ENCODE peak calls at places on chromosome 22, in four cellular contexts. O is stomach, C is prostate gland, X is tibial nerve. U is an unnamed sample.

GRCh38 chr22:30004689-30005088 is 75.6 kb upstream of the HORMAD2 start:
- DNase-seq in O (no peak), C (no peak), X (no peak), U (no peak)

GRCh38 chr22:19755145-19755710 is 5.3 kb upstream of the TBX1 start:
- DNase-seq in O (no peak), C (no peak), X (no peak), U (no peak)

GRCh38 chr22:47835726-47836125 is 1073.3 kb downstream of the TBC1D22A start:
- DNase-seq in O (no peak), C (no peak), X (no peak), U (no peak)

GRCh38 chr22:20133930-20134549 is 2.4 kb downstream of the ZDHHC8 start:
- DNase-seq in O (no peak), C (no peak), X (no peak), U (no peak)

GRCh38 chr22:28867191-28867590 is 16.2 kb upstream of the ZNRF3 start:
- DNase-seq in O (no peak), C (no peak), X (no peak), U (no peak)

GRCh38 chr22:26892401-26893033 is 235.1 kb downstream of the MIAT start:
- DNase-seq in O (peak; percentile 49), C (no peak), X (no peak), U (no peak)

GRCh38 chr22:30196141-30196866 is 50.3 kb downstream of the LIF start:
- DNase-seq in O (peak; percentile 66), C (peak; percentile 82), X (peak; percentile 80), U (peak; percentile 30)

GRCh38 chr22:50011447-50012200 is 941 bp downstream of the IL17REL start:
- DNase-seq in O (no peak), C (no peak), X (no peak), U (no peak)

GRCh38 chr22:41521166-41521565 is 23.1 kb downstream of the POLR3H start:
- DNase-seq in O (no peak), C (no peak), X (no peak), U (no peak)

GRCh38 chr22:32354360-32355351 is 3.0 kb upstream of the RFPL3 start:
- DNase-seq in O (no peak), C (no peak), X (no peak), U (no peak)

GRCh38 chr22:20206709-20207215 is 55.9 kb upstream of the CCDC188 start:
- DNase-seq in O (peak; percentile 58), C (no peak), X (no peak), U (no peak)

GRCh38 chr22:30079952-30080533 is at the start of gene HORMAD2:
- DNase-seq in O (no peak), C (no peak), X (no peak), U (no peak)

GRCh38 chr22:18955696-18956095 is 19.6 kb upstream of the PRODH start:
- DNase-seq in O (no peak), C (no peak), X (no peak), U (no peak)

GRCh38 chr22:27868738-27869282 is 50.2 kb downstream of the PITPNB start:
- DNase-seq in O (no peak), C (no peak), X (no peak), U (no peak)

GRCh38 chr22:41216984-41217383 is 11.9 kb downstream of the L3MBTL2 start:
- DNase-seq in O (no peak), C (no peak), X (no peak), U (no peak)

GRCh38 chr22:49202226-49202625 is 625.4 kb downstream of the BRD1 start:
- DNase-seq in O (peak; percentile 5), C (no peak), X (no peak), U (no peak)

GRCh38 chr22:28710112-28710888 is 30.7 kb upstream of the TTC28 start:
- DNase-seq in O (no peak), C (no peak), X (no peak), U (no peak)

DNA sequence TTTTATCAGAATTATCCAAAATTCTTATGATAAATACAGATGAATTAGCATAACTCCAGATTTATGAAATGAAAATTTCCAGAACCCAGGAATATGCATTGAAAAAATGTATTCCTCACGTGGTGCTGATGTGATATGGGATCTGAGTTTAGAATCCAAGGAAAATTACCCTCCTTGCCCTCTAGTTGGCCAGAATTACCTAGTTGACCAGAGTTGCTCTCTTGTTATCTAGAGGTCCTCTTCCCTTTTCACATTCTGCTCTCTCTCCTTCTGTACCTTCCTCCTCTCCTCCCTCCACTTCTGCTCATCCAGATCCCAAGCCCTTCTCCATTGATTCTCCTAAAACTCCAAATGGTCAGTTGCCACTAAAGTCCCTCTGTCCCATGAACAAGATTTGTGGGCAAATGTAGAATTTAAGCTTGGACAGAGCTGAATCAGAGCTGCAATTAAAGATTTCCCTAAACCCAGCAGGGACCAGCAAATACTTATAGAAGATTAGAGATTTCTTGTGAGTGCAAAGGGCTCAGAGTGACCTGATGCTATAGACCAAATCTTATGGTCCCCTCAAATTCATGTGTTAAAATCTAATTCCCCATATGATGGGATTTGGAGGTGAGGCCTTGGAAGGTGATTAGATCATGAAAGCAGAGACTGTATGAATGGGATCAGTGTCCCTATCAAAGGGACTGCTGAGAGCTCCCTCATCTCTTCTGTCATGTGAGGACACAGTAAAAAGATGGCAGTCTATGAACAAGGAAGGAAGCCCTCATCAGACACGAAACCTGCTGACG is 103.2 kb upstream of the IGLL5 start:
- DNase-seq in O (no peak), C (no peak), X (no peak), U (no peak)
- TF ChIP-seq CTCF in O (no peak), C (no peak), X (no peak), U (no peak)

GRCh38 chr22:37206118-37206840 is 6.0 kb downstream of the SSTR3 start:
- DNase-seq in O (no peak), C (no peak), X (no peak), U (no peak)

GRCh38 chr22:37204045-37204655 is 8.1 kb downstream of the SSTR3 start:
- DNase-seq in O (no peak), C (no peak), X (no peak), U (no peak)

GRCh38 chr22:37203354-37204044 is 8.8 kb downstream of the SSTR3 start:
- DNase-seq in O (no peak), C (no peak), X (no peak), U (no peak)

GRCh38 chr22:37206841-37207821 is 5.1 kb downstream of the SSTR3 start:
- DNase-seq in O (no peak), C (no peak), X (no peak), U (no peak)

DNA sequence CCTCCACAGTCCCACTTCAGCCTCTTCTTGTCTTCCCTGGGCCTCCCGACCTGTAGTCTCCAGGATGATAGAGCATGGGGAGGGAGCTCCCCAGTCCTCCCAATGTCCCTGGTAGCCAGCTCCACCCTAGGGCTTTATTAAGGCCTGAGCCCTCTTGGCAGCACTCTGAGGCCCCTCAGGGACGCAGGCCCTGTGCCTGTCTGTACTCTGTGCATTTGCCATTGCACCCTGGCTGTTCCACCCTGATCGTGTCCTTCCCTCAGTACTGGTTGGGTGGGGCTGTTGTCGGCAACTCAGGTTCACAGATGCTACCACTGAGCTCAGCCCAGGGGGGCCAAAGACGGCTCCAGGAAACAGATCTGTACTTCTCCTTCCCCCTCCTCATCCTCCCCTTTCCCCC is 7.2 kb downstream of the SSTR3 start:
- DNase-seq in O (no peak), C (no peak), X (no peak), U (no peak)
- TF ChIP-seq POLR2A in O (no peak), C (no peak), X (no peak), U (no peak)

GRCh38 chr22:17890245-17890671 is 116.0 kb upstream of the BID start:
- DNase-seq in O (no peak), C (no peak), X (no peak), U (no peak)

GRCh38 chr22:17890892-17891291 is 116.6 kb upstream of the BID start:
- DNase-seq in O (no peak), C (no peak), X (no peak), U (no peak)

GRCh38 chr22:17891427-17892167 is 117.3 kb upstream of the BID start:
- DNase-seq in O (no peak), C (peak; percentile 70), X (no peak), U (no peak)

GRCh38 chr22:17888439-17888838 is 114.2 kb upstream of the BID start:
- DNase-seq in O (no peak), C (no peak), X (no peak), U (no peak)

DNA sequence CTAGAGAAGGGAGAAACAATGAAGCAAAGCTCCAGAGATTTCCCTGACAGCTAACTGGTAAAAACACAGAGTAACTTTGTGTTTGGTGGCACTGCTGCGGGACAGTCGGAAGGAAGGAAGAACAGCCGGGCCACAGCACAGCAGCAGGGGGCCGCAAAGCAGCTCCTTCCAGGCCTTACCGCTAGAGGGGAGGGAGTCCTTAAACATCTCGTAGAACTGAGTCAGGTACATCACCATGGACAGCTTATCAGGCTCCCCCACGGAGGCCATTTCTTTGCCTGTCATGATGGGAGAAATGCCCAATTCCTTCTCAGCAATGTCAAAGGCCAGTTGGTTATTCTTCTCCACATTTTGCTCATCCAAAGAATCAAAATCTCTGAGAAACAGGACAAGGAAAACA is 114.6 kb upstream of the BID start:
- DNase-seq in O (no peak), C (no peak), X (no peak), U (no peak)
- TF ChIP-seq CTCF in O (no peak), C (no peak), X (peak; percentile 8), U (no peak)

DNA sequence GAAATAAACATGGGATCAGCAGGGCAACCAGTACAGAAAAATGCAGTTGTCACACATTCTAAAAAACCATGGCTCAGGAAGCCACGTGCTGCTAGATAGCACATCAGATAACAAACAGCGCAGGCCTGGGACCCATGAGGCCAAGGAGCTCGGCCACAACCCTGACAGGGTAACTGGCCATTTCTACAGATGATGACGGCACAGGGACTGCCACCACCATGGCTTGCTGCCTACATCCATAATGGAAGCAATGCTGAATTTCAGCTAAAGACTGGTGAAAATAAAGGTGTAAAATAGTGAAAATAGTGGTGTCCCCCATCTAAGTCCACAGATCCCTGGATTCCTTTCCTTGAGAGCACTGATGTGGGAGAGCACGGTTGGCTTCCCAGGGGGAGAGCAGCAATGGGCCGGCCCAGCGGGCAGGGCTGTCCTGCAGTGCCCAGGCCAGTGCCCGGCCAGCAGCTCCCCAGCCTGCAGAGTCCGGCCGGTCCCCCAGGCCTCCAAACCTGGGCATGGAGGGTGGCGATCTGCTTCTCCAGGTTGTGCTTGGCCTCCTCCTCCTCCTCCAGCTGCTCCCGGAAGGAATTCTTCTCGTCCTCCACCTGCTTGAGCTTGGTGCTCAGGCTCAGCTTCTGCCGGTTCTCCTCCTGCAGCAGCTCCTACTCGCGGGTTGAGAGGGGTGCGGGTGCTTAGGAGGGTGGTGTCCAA is 40.0 kb downstream of the APOL1 start:
- DNase-seq in O (no peak), C (no peak), X (no peak), U (no peak)
- TF ChIP-seq POLR2A in O (no peak), C (no peak), X (no peak), U (no peak)

DNA sequence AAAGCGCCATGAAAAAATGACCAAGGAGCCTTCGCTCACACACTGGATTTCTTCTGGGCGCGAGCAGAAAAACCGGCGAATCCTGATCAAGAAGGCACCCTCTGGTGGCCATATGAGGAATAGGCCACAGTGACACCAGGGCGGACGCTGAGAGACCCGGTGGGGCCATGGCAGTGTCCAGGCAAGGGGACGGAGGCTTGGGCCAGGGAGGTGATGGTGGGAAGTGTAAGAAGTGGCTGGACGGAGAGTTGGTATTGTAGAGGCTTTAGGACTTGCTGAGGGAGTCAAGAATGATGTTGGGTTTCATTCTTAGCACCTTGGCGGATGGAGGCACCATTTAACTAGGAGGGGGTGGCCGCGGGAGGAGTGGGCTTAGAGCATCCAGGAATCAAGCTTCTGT is 16.9 kb upstream of the RAC2 start:
- DNase-seq in O (peak; percentile 67), C (peak; percentile 27), X (peak; percentile 47), U (no peak)
- TF ChIP-seq CTCF in O (peak; percentile 73), C (peak; percentile 71), X (peak; percentile 72), U (peak; percentile 82)